ENCODE peak calls at places on chromosomes 3 and 15, in eight cellular contexts. T is GM23248; O is A673; U is aorta; K is naive thymus-derived CD4-positive, alpha-beta T cell; Y is ascending aorta; F is H9; Z is pancreas. R is an unnamed sample. For H3K27me3, the result is how much of the 10 kb centered on the place peaks cover.

GRCh38 chr15:69081310-69082004 is 67.0 kb downstream of the NOX5 start:
- DNase-seq in T (peak), O (peak), U (no peak), K (no peak), Y (no peak), F (peak), Z (no peak), R (peak)

GRCh38 chr3:124639406-124640237 is 90.6 kb upstream of the UMPS start:
- DNase-seq in T (no peak), O (no peak), U (no peak), K (no peak), Y (no peak), F (no peak), Z (no peak), R (no peak)

GRCh38 chr3:16839271-16840110 is 45.3 kb upstream of the PLCL2 start:
- DNase-seq in T (no peak), O (no peak), U (no peak), K (no peak), Y (no peak), F (no peak), Z (no peak), R (peak)

GRCh38 chr15:56794150-56794922 is 61.0 kb upstream of the ZNF280D start:
- DNase-seq in T (peak), O (no peak), U (no peak), K (no peak), Y (no peak), F (no peak), Z (no peak), R (no peak)

GRCh38 chr3:63559884-63560283 is 92.6 kb upstream of the SNTN start:
- DNase-seq in T (peak), O (no peak), U (no peak), K (no peak), Y (no peak), F (no peak), Z (no peak), R (no peak)

GRCh38 chr3:73746610-73747009 is 121.9 kb upstream of the PDZRN3 start:
- DNase-seq in T (no peak), O (no peak), U (no peak), K (no peak), Y (no peak), F (no peak), Z (no peak), R (no peak)

GRCh38 chr3:10283638-10284037 is 9.1 kb downstream of the GHRL start:
- DNase-seq in T (no peak), O (no peak), U (no peak), K (no peak), Y (no peak), F (no peak), Z (peak), R (no peak)

GRCh38 chr3:176807938-176808337 is 389.3 kb downstream of the TBL1XR1 start:
- DNase-seq in T (no peak), O (no peak), U (no peak), K (no peak), Y (no peak), F (no peak), Z (no peak), R (no peak)

GRCh38 chr3:158105710-158106438 is at the start of gene SHOX2:
- DNase-seq in T (peak), O (peak), U (peak), K (no peak), Y (no peak), F (peak), Z (peak), R (no peak)

GRCh38 chr3:170037463-170038433 is at the start of gene GPR160:
- DNase-seq in T (peak), O (peak), U (peak), K (peak), Y (no peak), F (peak), Z (peak), R (peak)

GRCh38 chr15:29571728-29572454 is 250.4 kb downstream of the TJP1 start:
- DNase-seq in T (peak), O (peak), U (no peak), K (no peak), Y (no peak), F (no peak), Z (no peak), R (peak)

GRCh38 chr3:15440891-15441290 is 13.5 kb downstream of the EAF1 start:
- DNase-seq in T (peak), O (no peak), U (no peak), K (no peak), Y (no peak), F (no peak), Z (no peak), R (peak)

GRCh38 chr15:38890194-38890593 is 325.6 kb upstream of the RASGRP1 start:
- DNase-seq in T (no peak), O (no peak), U (no peak), K (no peak), Y (no peak), F (no peak), Z (no peak), R (peak)

GRCh38 chr15:68411276-68411675 is 20.7 kb downstream of the ITGA11 start:
- DNase-seq in T (no peak), O (no peak), U (no peak), K (no peak), Y (no peak), F (peak), Z (no peak), R (no peak)

GRCh38 chr3:43909149-43909548 is 218.4 kb downstream of the ABHD5 start:
- DNase-seq in T (no peak), O (no peak), U (no peak), K (no peak), Y (no peak), F (no peak), Z (no peak), R (no peak)

GRCh38 chr3:169179193-169180122 is 484.1 kb downstream of the MECOM start:
- DNase-seq in T (no peak), O (no peak), U (no peak), K (no peak), Y (no peak), F (no peak), Z (no peak), R (peak)

GRCh38 chr15:59029554-59029953 is 42.1 kb downstream of the RNF111 start:
- DNase-seq in T (no peak), O (no peak), U (no peak), K (no peak), Y (no peak), F (no peak), Z (no peak), R (no peak)

GRCh38 chr3:151777880-151778279 is 36.0 kb upstream of the AADAC start:
- DNase-seq in T (no peak), O (no peak), U (no peak), K (no peak), Y (no peak), F (no peak), Z (no peak), R (no peak)

GRCh38 chr3:187251599-187251998 is 39.9 kb downstream of the MASP1 start:
- DNase-seq in T (no peak), O (no peak), U (no peak), K (no peak), Y (no peak), F (no peak), Z (no peak), R (no peak)

GRCh38 chr15:64112077-64112772 is 16.4 kb downstream of the SNX1 start:
- DNase-seq in T (peak), O (no peak), U (no peak), K (no peak), Y (no peak), F (no peak), Z (no peak), R (no peak)

GRCh38 chr3:123430266-123430665 is 18.6 kb downstream of the ADCY5 start:
- DNase-seq in T (no peak), O (no peak), U (no peak), K (no peak), Y (no peak), F (no peak), Z (no peak), R (no peak)
- H3K27me3 ChIP-seq in T (under half), O (under half), U (under half), K (under half), Y (under half), F (under half), Z (under half), R (under half)

DNA sequence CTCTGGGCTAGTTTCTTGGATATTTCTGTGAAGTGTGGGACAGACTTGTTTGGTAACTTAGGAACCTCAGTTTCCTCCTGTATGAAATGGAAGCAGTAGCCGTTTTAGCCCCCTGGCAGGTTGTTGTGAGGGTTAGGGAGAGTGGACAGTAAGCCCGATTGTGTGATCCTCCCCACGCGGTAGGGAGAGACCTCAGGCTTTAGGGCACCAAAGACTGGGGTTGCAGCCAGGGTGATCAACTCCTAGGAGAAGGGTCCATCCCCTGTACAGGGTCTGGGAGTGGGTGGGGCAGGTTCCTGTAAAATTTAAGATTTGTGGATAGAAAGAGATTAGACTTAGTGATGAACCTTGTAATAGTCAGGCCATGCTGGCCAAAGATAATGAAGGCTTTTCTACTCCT is 120.5 kb downstream of the SMAD6 start:
- DNase-seq in T (no peak), O (no peak), U (no peak), K (no peak), Y (no peak), F (no peak), Z (peak), R (no peak)
- H3K27me3 ChIP-seq in T (under half), O (under half), U (under half), K (under half), Y (under half), F (under half), Z (under half), R (under half)

GRCh38 chr3:45236964-45237363 is 10.9 kb upstream of the TMEM158 start:
- DNase-seq in T (no peak), O (no peak), U (no peak), K (no peak), Y (no peak), F (no peak), Z (no peak), R (no peak)
- H3K27me3 ChIP-seq in T (under half), O (under half), U (under half), K (under half), Y (under half), F (under half), Z (under half), R (under half)

GRCh38 chr3:31011383-31011782 is 116.9 kb upstream of the GADL1 start:
- DNase-seq in T (no peak), O (no peak), U (no peak), K (no peak), Y (no peak), F (no peak), Z (no peak), R (no peak)
- H3K27me3 ChIP-seq in T (under half), O (under half), U (under half), K (under half), Y (under half), F (under half), Z (under half), R (under half)

DNA sequence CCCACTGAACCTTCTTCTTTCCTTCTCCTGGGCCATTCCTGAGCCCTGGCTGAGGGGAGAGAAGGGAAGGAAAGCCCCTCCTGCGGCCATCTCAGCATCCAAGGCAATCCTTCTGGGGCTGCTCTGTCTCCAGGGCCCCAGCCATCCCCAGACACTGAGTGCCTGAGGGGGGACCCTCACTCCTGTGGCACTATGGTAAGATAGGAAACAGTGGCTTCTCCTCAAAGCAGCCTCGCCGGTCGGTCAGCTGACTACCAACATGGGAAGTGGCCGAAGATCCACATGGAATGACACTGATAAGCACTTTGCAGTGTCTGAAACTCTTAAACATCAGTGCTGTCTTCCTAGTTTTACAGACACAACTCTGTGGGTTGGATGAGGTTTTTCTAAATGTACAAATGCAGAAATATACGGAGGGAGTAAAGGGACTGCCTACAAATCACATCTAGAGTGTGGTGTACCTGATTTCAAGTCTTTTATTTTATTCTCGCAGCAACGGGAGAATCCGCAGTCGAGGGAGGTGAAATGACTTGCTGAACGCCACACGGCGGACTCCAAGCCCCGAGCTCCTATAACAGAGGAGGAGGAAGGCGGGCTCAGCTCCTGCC is 973 bp upstream of the ITPKA start:
- DNase-seq in T (no peak), O (no peak), U (no peak), K (no peak), Y (no peak), F (no peak), Z (no peak), R (no peak)
- H3K27me3 ChIP-seq in T (under half), O (under half), U (under half), K (under half), Y (under half), F (half or more), Z (under half), R (under half)

DNA sequence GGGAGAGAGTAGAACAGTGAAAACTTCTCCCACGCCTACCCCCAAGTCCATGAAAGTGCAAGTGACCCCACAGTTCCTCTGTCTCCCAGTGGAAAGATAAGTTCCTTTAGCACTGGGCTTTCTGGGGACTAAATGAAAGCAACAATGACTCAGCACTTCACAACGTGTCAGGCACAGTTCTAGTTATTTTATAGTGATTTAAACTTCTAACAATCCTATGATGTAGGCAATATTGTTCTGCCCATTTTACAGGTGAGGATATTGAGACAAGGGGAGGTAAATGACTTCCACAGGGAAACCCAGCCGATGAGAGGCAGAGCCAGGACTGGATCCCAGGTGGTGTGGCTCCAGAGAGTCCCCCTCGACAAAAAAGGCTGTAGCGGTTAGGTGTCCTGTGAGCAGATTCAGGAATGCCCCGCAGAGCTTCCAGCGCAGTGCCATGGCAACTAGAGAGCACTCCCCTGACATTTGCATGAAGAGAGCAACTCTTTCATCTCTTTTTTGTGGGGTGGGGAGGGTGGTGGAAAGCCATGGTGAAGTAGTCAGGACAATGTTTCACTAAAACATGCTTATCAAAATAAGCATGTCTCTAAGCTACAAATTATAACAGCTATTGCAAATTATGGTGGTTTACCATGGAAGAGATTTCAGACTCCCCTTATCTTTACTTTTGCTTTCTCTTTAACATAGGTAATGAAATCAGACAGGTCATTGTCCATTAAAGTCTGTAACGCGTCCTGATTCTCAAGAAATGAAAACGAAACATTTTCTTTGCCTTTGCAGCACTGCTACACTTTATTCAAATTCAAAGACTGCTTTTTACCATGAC is 62.1 kb downstream of the NR2F2 start:
- DNase-seq in T (peak), O (no peak), U (no peak), K (no peak), Y (no peak), F (peak), Z (no peak), R (no peak)
- H3K27me3 ChIP-seq in T (under half), O (under half), U (under half), K (under half), Y (under half), F (under half), Z (under half), R (under half)

DNA sequence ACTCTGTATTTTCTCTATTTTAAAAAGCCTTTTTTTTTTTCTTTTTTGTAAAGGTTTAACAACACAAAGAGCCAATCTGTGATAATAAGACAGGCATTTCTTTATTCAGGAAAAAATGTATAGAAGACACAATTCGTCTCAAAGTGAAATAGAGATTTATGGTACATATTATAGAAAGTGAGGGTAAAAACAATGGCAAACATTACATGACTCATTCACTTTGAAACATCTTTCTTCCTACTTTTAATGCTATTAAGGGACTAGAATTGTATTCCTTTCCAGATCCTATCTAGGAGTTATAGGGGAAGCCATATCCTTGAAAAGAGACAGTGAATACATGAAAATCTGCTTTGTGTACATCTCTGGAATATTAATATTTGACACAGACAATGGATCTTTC is 137.1 kb upstream of the MCTP2 start:
- DNase-seq in T (no peak), O (no peak), U (no peak), K (no peak), Y (no peak), F (no peak), Z (no peak), R (no peak)
- H3K27me3 ChIP-seq in T (under half), O (under half), U (under half), K (under half), Y (under half), F (under half), Z (under half), R (under half)

GRCh38 chr15:77664428-77664827 is 31.7 kb upstream of the LINGO1 start:
- DNase-seq in T (no peak), O (no peak), U (no peak), K (no peak), Y (no peak), F (peak), Z (no peak), R (no peak)

GRCh38 chr15:77667835-77668234 is 35.1 kb upstream of the LINGO1 start:
- DNase-seq in T (no peak), O (no peak), U (no peak), K (no peak), Y (no peak), F (no peak), Z (no peak), R (no peak)

GRCh38 chr15:77666296-77666660 is 33.6 kb upstream of the LINGO1 start:
- DNase-seq in T (no peak), O (no peak), U (no peak), K (no peak), Y (no peak), F (no peak), Z (no peak), R (no peak)

GRCh38 chr15:77665530-77666295 is 33.0 kb upstream of the LINGO1 start:
- DNase-seq in T (no peak), O (no peak), U (no peak), K (no peak), Y (no peak), F (no peak), Z (no peak), R (no peak)

DNA sequence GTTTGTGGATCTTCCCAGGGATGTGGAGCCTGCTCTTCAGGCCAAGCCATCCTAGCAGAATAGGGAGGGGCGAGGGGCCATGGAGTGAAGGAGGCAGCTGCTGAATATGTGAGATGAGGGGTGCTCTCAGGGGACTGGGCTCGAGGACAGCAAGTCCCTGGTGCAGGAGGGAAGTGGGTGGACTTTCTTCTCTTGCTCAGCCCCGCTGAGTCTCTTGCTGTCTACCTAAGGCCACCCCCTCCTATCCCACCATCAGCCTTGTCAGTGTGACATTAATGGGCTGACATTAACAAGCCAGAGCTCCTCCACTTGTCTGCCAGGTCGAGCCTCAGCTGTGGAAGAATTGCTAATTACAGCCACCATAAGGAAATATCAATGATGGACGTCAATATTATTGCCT is 34.6 kb upstream of the LINGO1 start:
- DNase-seq in T (no peak), O (no peak), U (no peak), K (no peak), Y (no peak), F (no peak), Z (no peak), R (no peak)
- H3K27me3 ChIP-seq in T (under half), O (under half), U (under half), K (under half), Y (under half), F (under half), Z (under half), R (under half)

DNA sequence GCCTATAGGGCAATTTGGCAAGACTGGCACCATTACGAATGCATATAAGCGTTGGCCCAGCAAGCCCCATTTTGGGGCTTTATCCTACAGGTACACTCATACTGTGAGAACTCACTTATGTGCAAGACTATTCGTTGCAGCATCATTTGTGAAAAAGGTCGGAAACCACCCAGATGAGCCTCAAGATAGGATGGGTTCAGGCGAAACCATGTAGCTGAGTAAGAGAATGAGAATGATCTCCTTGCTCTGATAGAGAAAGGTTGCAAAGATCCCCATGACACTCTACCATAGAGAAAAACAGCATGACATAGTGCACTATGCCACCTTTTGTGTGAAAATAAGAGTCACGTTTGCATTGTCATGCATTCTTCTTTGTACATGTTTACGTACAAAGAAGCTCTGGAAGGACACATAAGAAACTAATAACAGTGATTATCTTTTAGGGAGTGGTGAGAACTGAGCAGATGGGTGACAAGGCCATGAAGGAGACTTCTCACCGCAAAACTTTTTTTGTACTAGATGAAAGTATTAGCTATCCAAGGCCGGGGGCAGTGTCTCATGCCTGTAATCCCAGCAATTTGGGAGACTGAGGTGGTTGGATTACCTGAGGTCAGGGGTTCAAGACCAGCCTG is 50.0 kb downstream of the RHCG start:
- DNase-seq in T (no peak), O (no peak), U (no peak), K (no peak), Y (no peak), F (no peak), Z (no peak), R (no peak)
- H3K27me3 ChIP-seq in T (half or more), O (under half), U (under half), K (under half), Y (under half), F (under half), Z (under half), R (under half)